ENCODE peak calls at places on chromosomes 7 and 10, in six cellular contexts. I is GM23338, A is tibial nerve, M is SK-N-SH, C is BE2C, Q is cardiac muscle cell. K is an unnamed sample.

GRCh38 chr10:102757323-102757722 is 13.6 kb downstream of the WBP1L start:
- DNase-seq in I (no peak), A (no peak), M (no peak), C (no peak), Q (no peak), K (no peak)

GRCh38 chr10:133484818-133485217 is 31.1 kb downstream of the SCART1 start:
- DNase-seq in I (no peak), A (no peak), M (no peak), C (no peak), Q (no peak), K (peak)

GRCh38 chr7:145978769-145979168 is 137.8 kb upstream of the CNTNAP2 start:
- DNase-seq in I (no peak), A (no peak), M (no peak), C (no peak), Q (no peak), K (no peak)

GRCh38 chr7:20508109-20508508 is 107.4 kb upstream of the ABCB5 start:
- DNase-seq in I (peak), A (no peak), M (no peak), C (no peak), Q (no peak), K (peak)

GRCh38 chr7:142039231-142039630 is 43.6 kb downstream of the MGAM start:
- DNase-seq in I (no peak), A (no peak), M (no peak), C (no peak), Q (no peak), K (no peak)

GRCh38 chr10:84179059-84179710 is 5.6 kb downstream of the GPR15LG start:
- DNase-seq in I (no peak), A (no peak), M (peak), C (peak), Q (peak), K (peak)

GRCh38 chr7:27064169-27064568 is 31.6 kb downstream of the HOXA1 start:
- DNase-seq in I (no peak), A (no peak), M (no peak), C (no peak), Q (no peak), K (peak)

GRCh38 chr10:31490858-31491504 is 172.0 kb downstream of the ZEB1 start:
- DNase-seq in I (peak), A (no peak), M (no peak), C (peak), Q (peak), K (peak)

GRCh38 chr7:128352138-128352537 is 8.4 kb upstream of the RBM28 start:
- DNase-seq in I (peak), A (no peak), M (peak), C (peak), Q (peak), K (peak)

GRCh38 chr10:130771491-130771890 is 540.0 kb downstream of the TCERG1L start:
- DNase-seq in I (no peak), A (no peak), M (peak), C (no peak), Q (no peak), K (no peak)

GRCh38 chr7:91837397-91838070 is 43.0 kb downstream of the MTERF1 start:
- DNase-seq in I (no peak), A (no peak), M (no peak), C (no peak), Q (no peak), K (no peak)

GRCh38 chr7:120979765-120980499 is 8.6 kb upstream of the CPED1 start:
- DNase-seq in I (peak), A (no peak), M (no peak), C (no peak), Q (peak), K (no peak)

GRCh38 chr10:75108684-75109458 is 2.6 kb upstream of the SAMD8 start:
- DNase-seq in I (peak), A (no peak), M (peak), C (peak), Q (peak), K (no peak)

GRCh38 chr7:114426824-114427223 is 12.2 kb downstream of the FOXP2 start:
- DNase-seq in I (peak), A (no peak), M (no peak), C (no peak), Q (peak), K (peak)

GRCh38 chr10:3668276-3668960 is 116.6 kb downstream of the KLF6 start:
- DNase-seq in I (peak), A (no peak), M (no peak), C (peak), Q (peak), K (peak)

GRCh38 chr7:17301491-17302101 is 3.1 kb downstream of the AHR start:
- DNase-seq in I (peak), A (peak), M (no peak), C (peak), Q (peak), K (peak)

GRCh38 chr10:114025610-114026130 is 18.0 kb upstream of the ADRB1 start:
- DNase-seq in I (no peak), A (no peak), M (no peak), C (no peak), Q (no peak), K (no peak)

GRCh38 chr10:98411166-98411565 is 3.8 kb downstream of the PYROXD2 start:
- DNase-seq in I (no peak), A (no peak), M (no peak), C (no peak), Q (no peak), K (no peak)

GRCh38 chr10:90306187-90306586 is 551.7 kb downstream of the HTR7 start:
- DNase-seq in I (no peak), A (no peak), M (no peak), C (no peak), Q (peak), K (peak)

GRCh38 chr10:73940634-73941221 is 29.8 kb downstream of the PLAU start:
- DNase-seq in I (peak), A (peak), M (peak), C (peak), Q (peak), K (peak)

GRCh38 chr10:11934262-11934661 is 108.3 kb downstream of the UPF2 start:
- DNase-seq in I (peak), A (no peak), M (no peak), C (no peak), Q (no peak), K (peak)

GRCh38 chr7:138092486-138093028 is 16.3 kb downstream of the AKR1D1 start:
- DNase-seq in I (no peak), A (no peak), M (no peak), C (no peak), Q (no peak), K (no peak)

GRCh38 chr7:11332186-11332864 is 358.7 kb downstream of the PHF14 start:
- DNase-seq in I (no peak), A (no peak), M (no peak), C (no peak), Q (no peak), K (no peak)

GRCh38 chr10:71980181-71981023 is 16.2 kb downstream of the CHST3 start:
- DNase-seq in I (no peak), A (no peak), M (peak), C (no peak), Q (peak), K (no peak)

GRCh38 chr7:157692156-157693011 is 355.6 kb downstream of the DNAJB6 start:
- DNase-seq in I (no peak), A (no peak), M (no peak), C (no peak), Q (no peak), K (no peak)

GRCh38 chr7:74334026-74334425 is 44.8 kb downstream of the CLIP2 start:
- DNase-seq in I (no peak), A (no peak), M (peak), C (no peak), Q (peak), K (peak)

GRCh38 chr7:50647286-50647980 is 82.2 kb upstream of the DDC start:
- DNase-seq in I (no peak), A (no peak), M (no peak), C (no peak), Q (no peak), K (no peak)

GRCh38 chr7:192035-192649 is at the start of gene FAM20C:
- DNase-seq in I (peak), A (peak), M (peak), C (no peak), Q (peak), K (peak)

GRCh38 chr10:127945335-127945734 is 38.4 kb downstream of the PTPRE start:
- DNase-seq in I (no peak), A (no peak), M (no peak), C (no peak), Q (peak), K (peak)

GRCh38 chr7:154259396-154259795 is 207.2 kb downstream of the DPP6 start:
- DNase-seq in I (no peak), A (no peak), M (no peak), C (no peak), Q (no peak), K (no peak)

GRCh38 chr7:240887-241421 is 48.6 kb downstream of the FAM20C start:
- DNase-seq in I (no peak), A (no peak), M (no peak), C (no peak), Q (no peak), K (no peak)

GRCh38 chr7:39838326-39838725 is 111.7 kb upstream of the CDK13 start:
- DNase-seq in I (no peak), A (peak), M (no peak), C (no peak), Q (peak), K (peak)

GRCh38 chr10:101061814-101062230 is at the start of gene KAZALD1:
- DNase-seq in I (no peak), A (no peak), M (no peak), C (no peak), Q (no peak), K (no peak)

DNA sequence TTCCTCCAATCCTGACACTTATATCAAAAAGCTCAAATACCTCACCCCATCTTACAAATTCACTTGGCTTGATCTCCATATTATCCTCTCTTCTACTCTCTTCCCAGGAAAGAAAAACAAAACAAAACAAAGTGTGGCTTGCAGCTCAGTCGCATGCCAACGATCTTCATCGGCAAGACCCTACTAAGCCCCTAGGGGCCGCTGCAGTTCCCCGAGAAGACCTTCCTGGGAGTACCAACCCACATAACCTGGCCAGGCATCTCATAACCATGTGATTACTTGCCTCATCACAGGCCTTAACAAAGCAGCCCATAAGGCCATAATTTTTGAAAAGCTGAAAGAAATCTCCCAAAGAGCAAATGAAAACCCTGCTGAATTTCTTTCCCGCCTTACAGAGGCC is 103.7 kb downstream of the ZNF92 start:
- DNase-seq in I (peak), A (no peak), M (peak), C (peak), Q (peak), K (peak)
- TF ChIP-seq CTCF in I (peak), A (no peak), M (peak), C (peak), Q (peak), K (peak)

GRCh38 chr7:64433590-64433989 is 119.8 kb downstream of the ZNF736 start:
- DNase-seq in I (no peak), A (no peak), M (no peak), C (no peak), Q (no peak), K (no peak)
- H3K4me3 ChIP-seq in I (no peak), A (no peak), M (no peak), C (no peak), Q (no peak), K (no peak)

DNA sequence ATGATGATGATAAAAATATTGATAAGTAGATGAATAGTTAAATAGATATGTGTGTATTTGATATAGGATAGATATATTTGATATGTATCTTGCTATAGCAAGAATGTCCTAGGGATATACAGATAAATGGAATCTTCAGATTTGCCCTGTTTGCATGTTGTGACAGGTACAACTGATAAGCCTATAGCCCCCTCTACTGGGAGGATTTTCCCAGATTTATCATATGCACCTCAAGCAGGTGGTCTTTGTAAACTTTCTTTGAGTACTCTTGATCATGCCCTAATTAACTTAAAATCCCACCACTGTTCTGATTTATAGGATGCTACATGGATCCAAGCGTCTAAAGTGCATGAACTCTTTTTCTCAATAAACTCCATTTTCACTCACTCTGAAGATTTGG is 1050.7 kb downstream of the SORCS3 start:
- DNase-seq in I (peak), A (peak), M (peak), C (no peak), Q (no peak), K (peak)
- TF ChIP-seq CTCF in I (peak), A (no peak), M (no peak), C (no peak), Q (no peak), K (no peak)

GRCh38 chr10:13422800-13423199 is 74.7 kb upstream of the SEPHS1 start:
- DNase-seq in I (no peak), A (no peak), M (no peak), C (no peak), Q (no peak), K (no peak)
- H3K4me3 ChIP-seq in I (no peak), A (no peak), M (no peak), C (no peak), Q (no peak), K (no peak)

GRCh38 chr10:42475168-42476098 is 162.9 kb downstream of the ZNF33B start:
- DNase-seq in I (peak), A (no peak), M (peak), C (peak), Q (peak), K (peak)
- TF ChIP-seq CTCF in I (no peak), A (no peak), M (peak), C (peak), Q (no peak), K (no peak)

GRCh38 chr10:27319752-27320561 is 79.4 kb upstream of the ACBD5 start:
- DNase-seq in I (peak), A (peak), M (peak), C (no peak), Q (peak), K (peak)
- H3K4me3 ChIP-seq in I (peak), A (peak), M (no peak), C (no peak), Q (no peak), K (peak)

GRCh38 chr10:33328253-33328652 is 6.2 kb downstream of the NRP1 start:
- DNase-seq in I (no peak), A (no peak), M (no peak), C (no peak), Q (no peak), K (no peak)

GRCh38 chr10:33326897-33327296 is 7.6 kb downstream of the NRP1 start:
- DNase-seq in I (no peak), A (no peak), M (no peak), C (no peak), Q (peak), K (peak)

GRCh38 chr10:33325929-33326328 is 8.5 kb downstream of the NRP1 start:
- DNase-seq in I (no peak), A (no peak), M (no peak), C (no peak), Q (no peak), K (no peak)

GRCh38 chr10:33329178-33329577 is 5.3 kb downstream of the NRP1 start:
- DNase-seq in I (no peak), A (no peak), M (no peak), C (no peak), Q (no peak), K (no peak)

DNA sequence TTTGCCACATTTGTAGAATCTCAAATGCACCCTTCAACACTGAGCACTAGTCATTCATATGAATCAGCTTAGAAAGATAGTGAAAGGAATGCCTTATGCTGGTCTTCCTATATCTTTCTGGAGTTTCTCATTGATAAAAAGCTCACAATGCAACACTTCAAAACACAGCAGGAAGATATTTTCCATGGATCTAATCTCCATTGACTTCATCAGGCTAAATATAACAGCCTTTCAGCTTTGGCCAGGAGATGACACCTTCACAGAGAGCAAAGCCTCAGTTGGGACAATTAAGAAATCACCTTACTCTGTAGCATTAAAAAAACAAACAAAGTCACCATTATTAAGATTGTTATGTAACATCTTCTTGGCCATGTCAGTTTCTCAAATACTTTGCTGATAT is 6.7 kb downstream of the NRP1 start:
- DNase-seq in I (peak), A (no peak), M (no peak), C (no peak), Q (peak), K (peak)
- TF ChIP-seq CTCF in I (peak), A (no peak), M (peak), C (peak), Q (peak), K (peak)

DNA sequence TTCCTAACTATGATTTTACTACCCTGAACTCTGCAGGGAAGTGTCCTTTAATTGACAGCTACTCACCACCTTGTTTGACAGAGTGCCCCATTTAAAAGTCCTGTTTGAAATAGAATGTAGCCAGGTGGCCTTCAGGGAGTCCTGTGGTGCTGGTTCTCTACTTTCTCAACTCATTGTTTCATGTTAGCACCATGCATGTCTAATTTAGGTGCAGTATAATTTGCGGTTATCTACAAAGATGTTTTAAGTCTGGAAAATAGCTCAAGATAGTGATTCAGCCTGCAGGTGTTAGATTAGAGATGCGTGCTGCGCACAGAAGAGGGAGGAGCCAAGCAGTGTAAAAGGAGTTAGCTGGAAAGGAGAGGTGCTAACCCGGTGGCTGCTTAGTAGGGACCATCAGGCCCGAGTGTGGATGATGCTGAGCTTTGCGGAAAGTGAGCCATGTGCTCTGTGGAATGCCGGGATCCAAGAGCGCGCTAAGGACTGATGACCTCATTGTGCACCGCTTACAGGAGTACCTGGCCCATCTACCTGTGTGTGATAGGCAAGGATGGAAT is 1.2 kb downstream of the CCM2 start:
- DNase-seq in I (peak), A (no peak), M (peak), C (no peak), Q (no peak), K (no peak)
- H3K4me3 ChIP-seq in I (peak), A (peak), M (peak), C (peak), Q (peak), K (peak)

DNA sequence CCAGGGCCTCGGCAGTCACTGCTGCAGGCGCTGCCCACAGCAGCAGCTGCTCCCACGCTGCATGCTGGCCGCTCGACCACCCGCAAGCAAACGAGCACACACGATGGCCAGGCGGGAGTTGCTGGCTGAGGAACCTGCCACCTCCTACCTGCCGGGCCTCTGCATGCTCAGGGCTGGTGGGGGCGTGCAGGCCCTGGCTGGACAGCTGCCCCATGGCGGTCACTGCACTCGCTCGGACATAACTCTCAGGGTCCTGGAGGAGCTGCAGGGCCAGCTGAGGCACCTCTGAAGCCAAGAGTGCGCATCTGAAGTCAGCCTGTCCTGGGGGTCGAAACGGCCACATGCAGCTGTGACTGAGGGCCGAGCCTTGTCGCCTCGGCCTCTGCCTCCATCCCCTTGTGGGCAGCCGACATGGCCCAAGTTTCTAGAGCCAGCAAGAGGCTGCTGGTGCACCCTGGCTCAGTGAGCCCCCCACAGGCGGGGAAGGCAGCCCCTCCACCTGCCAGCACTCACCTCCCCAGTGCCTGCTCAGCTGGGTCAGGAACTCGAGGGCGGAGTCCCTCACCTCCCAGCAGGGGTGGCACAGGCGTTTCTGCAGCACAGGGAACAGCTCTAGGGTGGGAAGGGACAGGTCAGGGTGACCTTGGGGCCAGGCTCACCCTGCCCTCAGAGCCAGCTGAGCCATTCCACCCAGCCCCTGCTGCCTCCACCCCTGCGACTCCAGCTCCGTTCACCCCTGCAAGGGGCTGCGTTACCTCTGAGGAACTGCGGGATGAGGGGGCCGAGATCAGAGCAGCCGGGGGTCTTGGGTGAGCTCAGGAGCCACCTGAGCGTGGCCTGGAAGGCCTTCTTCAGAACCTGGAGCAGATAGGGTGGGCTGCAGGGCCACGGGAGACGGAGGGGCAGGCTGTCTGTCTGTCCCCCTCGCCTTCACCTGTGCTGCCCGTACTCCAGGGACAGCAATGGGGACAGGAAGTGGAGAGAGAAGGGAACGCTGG is 16.0 kb downstream of the BRAT1 start:
- DNase-seq in I (no peak), A (no peak), M (peak), C (no peak), Q (no peak), K (no peak)
- TF ChIP-seq CTCF in I (no peak), A (no peak), M (no peak), C (no peak), Q (no peak), K (no peak)

K was measured in choroid plexus epithelial cell.